ENCODE peak calls at places on chromosomes 3 and 15, in five cellular contexts. Q, C, S, E and K are unnamed samples.

GRCh38 chr15:68558318-68559305 is 20.2 kb upstream of the CORO2B start:
- DNase-seq in Q (no peak), C (no peak), S (no peak), E (no peak), K (no peak)

GRCh38 chr15:99704444-99704838 is 28.8 kb downstream of the LYSMD4 start:
- DNase-seq in Q (no peak), C (peak), S (peak), E (peak), K (peak)

GRCh38 chr3:44954962-44955361 is 21.0 kb downstream of the ZDHHC3 start:
- DNase-seq in Q (no peak), C (no peak), S (no peak), E (no peak), K (no peak)

GRCh38 chr3:133661454-133662255 is at the start of gene TOPBP1:
- DNase-seq in Q (peak), C (peak), S (peak), E (peak), K (peak)

GRCh38 chr3:149090907-149091306 is 4.6 kb upstream of the HLTF start:
- DNase-seq in Q (no peak), C (no peak), S (no peak), E (no peak), K (no peak)

GRCh38 chr15:67741313-67741712 is 84.0 kb upstream of the SKOR1 start:
- DNase-seq in Q (no peak), C (no peak), S (peak), E (no peak), K (no peak)

GRCh38 chr3:55540579-55540978 is 53.5 kb upstream of the WNT5A start:
- DNase-seq in Q (no peak), C (no peak), S (no peak), E (no peak), K (no peak)

GRCh38 chr3:129399895-129400357 is 28.5 kb downstream of the EFCAB12 start:
- DNase-seq in Q (no peak), C (no peak), S (no peak), E (no peak), K (no peak)

GRCh38 chr3:32391643-32392529 is at the start of gene CMTM7:
- DNase-seq in Q (peak), C (peak), S (no peak), E (peak), K (peak)

GRCh38 chr15:48352474-48353072 is 21.3 kb downstream of the DUT start:
- DNase-seq in Q (no peak), C (peak), S (no peak), E (peak), K (peak)

GRCh38 chr15:55247276-55247675 is 42.3 kb downstream of the RAB27A start:
- DNase-seq in Q (no peak), C (no peak), S (no peak), E (no peak), K (no peak)

GRCh38 chr3:55570361-55570760 is 83.3 kb upstream of the WNT5A start:
- DNase-seq in Q (no peak), C (no peak), S (no peak), E (no peak), K (no peak)

GRCh38 chr15:39127925-39128617 is 452.8 kb upstream of the THBS1 start:
- DNase-seq in Q (no peak), C (no peak), S (no peak), E (peak), K (no peak)

GRCh38 chr3:179526989-179527391 is 35.7 kb upstream of the ACTL6A start:
- DNase-seq in Q (peak), C (no peak), S (no peak), E (peak), K (no peak)